ENCODE peak calls at places on chromosome 14, in eight cellular contexts. One of them, this sample, is unnamed.

GRCh38 chr14:29310757-29311156 is 544.2 kb downstream of the FOXG1 start:
- DNase-seq in astrocyte of the spinal cord: peak; percentile 52
- DNase-seq in foreskin fibroblast: peak; percentile 75
- DNase-seq in activated CD4-positive, alpha-beta T cell treated with anti-CD3 and anti-CD28 coated beads for 48 hours: no peak
- DNase-seq in astrocyte: peak; percentile 81
- DNase-seq in kidney tubule cell: peak; percentile 67
- DNase-seq in G401: no peak
- DNase-seq in anterior cingulate cortex: no peak
- DNase-seq in this sample: no peak

GRCh38 chr14:75542585-75543091 is 20.4 kb downstream of the BATF start:
- DNase-seq in astrocyte of the spinal cord: no peak
- DNase-seq in foreskin fibroblast: peak; percentile 43
- DNase-seq in activated CD4-positive, alpha-beta T cell treated with anti-CD3 and anti-CD28 coated beads for 48 hours: peak; percentile 91
- DNase-seq in astrocyte: peak; percentile 10
- DNase-seq in kidney tubule cell: no peak
- DNase-seq in G401: no peak
- DNase-seq in anterior cingulate cortex: no peak
- DNase-seq in this sample: peak; percentile 53

GRCh38 chr14:56805201-56805991 is 4.9 kb downstream of the OTX2 start:
- DNase-seq in astrocyte of the spinal cord: no peak
- DNase-seq in foreskin fibroblast: no peak
- DNase-seq in activated CD4-positive, alpha-beta T cell treated with anti-CD3 and anti-CD28 coated beads for 48 hours: no peak
- DNase-seq in astrocyte: no peak
- DNase-seq in kidney tubule cell: no peak
- DNase-seq in G401: no peak
- DNase-seq in anterior cingulate cortex: no peak
- DNase-seq in this sample: no peak

GRCh38 chr14:101529079-101529478 is 32.2 kb upstream of the DIO3 start:
- DNase-seq in astrocyte of the spinal cord: no peak
- DNase-seq in foreskin fibroblast: no peak
- DNase-seq in activated CD4-positive, alpha-beta T cell treated with anti-CD3 and anti-CD28 coated beads for 48 hours: no peak
- DNase-seq in astrocyte: no peak
- DNase-seq in kidney tubule cell: no peak
- DNase-seq in G401: no peak
- DNase-seq in anterior cingulate cortex: no peak
- DNase-seq in this sample: no peak

GRCh38 chr14:33282181-33282580 is 343.5 kb downstream of the NPAS3 start:
- DNase-seq in astrocyte of the spinal cord: peak; percentile 6
- DNase-seq in foreskin fibroblast: no peak
- DNase-seq in activated CD4-positive, alpha-beta T cell treated with anti-CD3 and anti-CD28 coated beads for 48 hours: no peak
- DNase-seq in astrocyte: peak; percentile 25
- DNase-seq in kidney tubule cell: no peak
- DNase-seq in G401: no peak
- DNase-seq in anterior cingulate cortex: no peak
- DNase-seq in this sample: no peak

GRCh38 chr14:95248422-95248821 is 71.3 kb downstream of the CLMN start:
- DNase-seq in astrocyte of the spinal cord: peak; percentile 37
- DNase-seq in foreskin fibroblast: no peak
- DNase-seq in activated CD4-positive, alpha-beta T cell treated with anti-CD3 and anti-CD28 coated beads for 48 hours: no peak
- DNase-seq in astrocyte: peak; percentile 12
- DNase-seq in kidney tubule cell: peak; percentile 82
- DNase-seq in G401: no peak
- DNase-seq in anterior cingulate cortex: no peak
- DNase-seq in this sample: no peak

GRCh38 chr14:47392351-47392750 is 283.1 kb downstream of the MDGA2 start:
- DNase-seq in astrocyte of the spinal cord: peak; percentile 76
- DNase-seq in foreskin fibroblast: no peak
- DNase-seq in activated CD4-positive, alpha-beta T cell treated with anti-CD3 and anti-CD28 coated beads for 48 hours: no peak
- DNase-seq in astrocyte: peak; percentile 2
- DNase-seq in kidney tubule cell: no peak
- DNase-seq in G401: no peak
- DNase-seq in anterior cingulate cortex: no peak
- DNase-seq in this sample: no peak

GRCh38 chr14:61178226-61179060 is 102.7 kb downstream of the TMEM30B start:
- DNase-seq in astrocyte of the spinal cord: peak; percentile 98
- DNase-seq in foreskin fibroblast: peak; percentile 95
- DNase-seq in activated CD4-positive, alpha-beta T cell treated with anti-CD3 and anti-CD28 coated beads for 48 hours: peak; percentile 83
- DNase-seq in astrocyte: peak; percentile 99
- DNase-seq in kidney tubule cell: peak; percentile 97
- DNase-seq in G401: no peak
- DNase-seq in anterior cingulate cortex: no peak
- DNase-seq in this sample: no peak

GRCh38 chr14:39428118-39428517 is 4.1 kb downstream of the FBXO33 start:
- DNase-seq in astrocyte of the spinal cord: no peak
- DNase-seq in foreskin fibroblast: no peak
- DNase-seq in activated CD4-positive, alpha-beta T cell treated with anti-CD3 and anti-CD28 coated beads for 48 hours: no peak
- DNase-seq in astrocyte: no peak
- DNase-seq in kidney tubule cell: no peak
- DNase-seq in G401: no peak
- DNase-seq in anterior cingulate cortex: no peak
- DNase-seq in this sample: no peak

GRCh38 chr14:53432378-53432802 is 279.3 kb upstream of the DDHD1 start:
- DNase-seq in astrocyte of the spinal cord: peak; percentile 46
- DNase-seq in foreskin fibroblast: peak; percentile 21
- DNase-seq in activated CD4-positive, alpha-beta T cell treated with anti-CD3 and anti-CD28 coated beads for 48 hours: peak; percentile 10
- DNase-seq in astrocyte: peak; percentile 22
- DNase-seq in kidney tubule cell: peak; percentile 47
- DNase-seq in G401: peak; percentile 45
- DNase-seq in anterior cingulate cortex: no peak
- DNase-seq in this sample: no peak

GRCh38 chr14:61326847-61327246 is 5.5 kb downstream of the PRKCH start:
- DNase-seq in astrocyte of the spinal cord: peak; percentile 10
- DNase-seq in foreskin fibroblast: no peak
- DNase-seq in activated CD4-positive, alpha-beta T cell treated with anti-CD3 and anti-CD28 coated beads for 48 hours: no peak
- DNase-seq in astrocyte: no peak
- DNase-seq in kidney tubule cell: no peak
- DNase-seq in G401: no peak
- DNase-seq in anterior cingulate cortex: no peak
- DNase-seq in this sample: peak; percentile 34

GRCh38 chr14:23693252-23693775 is 57.1 kb downstream of the DHRS2 start:
- DNase-seq in astrocyte of the spinal cord: no peak
- DNase-seq in foreskin fibroblast: no peak
- DNase-seq in activated CD4-positive, alpha-beta T cell treated with anti-CD3 and anti-CD28 coated beads for 48 hours: no peak
- DNase-seq in astrocyte: no peak
- DNase-seq in kidney tubule cell: no peak
- DNase-seq in G401: no peak
- DNase-seq in anterior cingulate cortex: no peak
- DNase-seq in this sample: no peak

GRCh38 chr14:64680675-64681060 is 23.6 kb upstream of the PLEKHG3 start:
- DNase-seq in astrocyte of the spinal cord: no peak
- DNase-seq in foreskin fibroblast: no peak
- DNase-seq in activated CD4-positive, alpha-beta T cell treated with anti-CD3 and anti-CD28 coated beads for 48 hours: no peak
- DNase-seq in astrocyte: no peak
- DNase-seq in kidney tubule cell: no peak
- DNase-seq in G401: no peak
- DNase-seq in anterior cingulate cortex: no peak
- DNase-seq in this sample: no peak

GRCh38 chr14:90111895-90112534 is 50.2 kb downstream of the KCNK13 start:
- DNase-seq in astrocyte of the spinal cord: peak; percentile 74
- DNase-seq in foreskin fibroblast: peak; percentile 38
- DNase-seq in activated CD4-positive, alpha-beta T cell treated with anti-CD3 and anti-CD28 coated beads for 48 hours: no peak
- DNase-seq in astrocyte: peak; percentile 85
- DNase-seq in kidney tubule cell: peak; percentile 86
- DNase-seq in G401: no peak
- DNase-seq in anterior cingulate cortex: no peak
- DNase-seq in this sample: no peak

GRCh38 chr14:58736606-58737005 is 98.8 kb downstream of the DACT1 start:
- DNase-seq in astrocyte of the spinal cord: no peak
- DNase-seq in foreskin fibroblast: no peak
- DNase-seq in activated CD4-positive, alpha-beta T cell treated with anti-CD3 and anti-CD28 coated beads for 48 hours: no peak
- DNase-seq in astrocyte: peak; percentile 63
- DNase-seq in kidney tubule cell: no peak
- DNase-seq in G401: no peak
- DNase-seq in anterior cingulate cortex: no peak
- DNase-seq in this sample: no peak

GRCh38 chr14:89025581-89026236 is 201.3 kb downstream of the TTC8 start:
- DNase-seq in astrocyte of the spinal cord: no peak
- DNase-seq in foreskin fibroblast: peak; percentile 66
- DNase-seq in activated CD4-positive, alpha-beta T cell treated with anti-CD3 and anti-CD28 coated beads for 48 hours: no peak
- DNase-seq in astrocyte: no peak
- DNase-seq in kidney tubule cell: no peak
- DNase-seq in G401: no peak
- DNase-seq in anterior cingulate cortex: no peak
- DNase-seq in this sample: no peak

This sample was measured in prostate gland.